ENCODE peak calls at places on chromosomes 1 and 21, in six cellular contexts. H is HCT116, Q is H1, V is K562, M is GM12878, A is HepG2. N is an unnamed sample.
A peak's percentile ranks its signal among the peaks of the same experiment; 100 is the strongest.

GRCh38 chr1:21673277-21673780 is 4.2 kb upstream of the RAP1GAP start:
- DNase-seq in H (no peak), Q (peak; percentile 45), V (no peak), M (no peak), A (no peak), N (no peak)

GRCh38 chr21:42424848-42425602 is 21.3 kb downstream of the UBASH3A start:
- DNase-seq in H (no peak), Q (no peak), V (no peak), M (no peak), A (no peak), N (no peak)

GRCh38 chr1:49651136-49651535 is 372.6 kb downstream of the AGBL4 start:
- DNase-seq in H (no peak), Q (no peak), V (no peak), M (no peak), A (no peak), N (peak; percentile 40)

GRCh38 chr1:198101716-198102453 is 54.9 kb upstream of the NEK7 start:
- DNase-seq in H (no peak), Q (no peak), V (no peak), M (no peak), A (no peak), N (no peak)

GRCh38 chr1:150476754-150477153 is 10.5 kb upstream of the TARS2 start:
- DNase-seq in H (no peak), Q (no peak), V (no peak), M (no peak), A (no peak), N (no peak)

GRCh38 chr1:226135059-226135651 is 51.4 kb downstream of the ACBD3 start:
- DNase-seq in H (no peak), Q (peak; percentile 52), V (no peak), M (no peak), A (peak; percentile 50), N (no peak)

GRCh38 chr1:158002022-158002629 is 8.7 kb downstream of the KIRREL1 start:
- DNase-seq in H (no peak), Q (no peak), V (no peak), M (no peak), A (no peak), N (no peak)

GRCh38 chr1:244992833-244993232 is 128.5 kb upstream of the HNRNPU start:
- DNase-seq in H (no peak), Q (no peak), V (no peak), M (no peak), A (no peak), N (no peak)

GRCh38 chr1:233520510-233521191 is 93.3 kb upstream of the KCNK1 start:
- DNase-seq in H (peak; percentile 68), Q (no peak), V (no peak), M (no peak), A (no peak), N (no peak)

GRCh38 chr1:6003568-6004411 is 11.6 kb upstream of the NPHP4 start:
- DNase-seq in H (no peak), Q (no peak), V (no peak), M (no peak), A (peak; percentile 82), N (no peak)

GRCh38 chr1:58909162-58909560 is 125.3 kb upstream of the JUN start:
- DNase-seq in H (no peak), Q (no peak), V (no peak), M (no peak), A (no peak), N (no peak)

GRCh38 chr21:15564907-15565306 is 164.9 kb upstream of the USP25 start:
- DNase-seq in H (no peak), Q (no peak), V (no peak), M (no peak), A (no peak), N (no peak)

GRCh38 chr1:6912507-6912906 is 127.3 kb downstream of the CAMTA1 start:
- DNase-seq in H (no peak), Q (no peak), V (peak; percentile 76), M (no peak), A (no peak), N (no peak)

GRCh38 chr1:68460935-68461334 is 11.2 kb upstream of the RPE65 start:
- DNase-seq in H (no peak), Q (no peak), V (no peak), M (no peak), A (no peak), N (no peak)

GRCh38 chr1:97488505-97488904 is 432.3 kb downstream of the DPYD start:
- DNase-seq in H (no peak), Q (no peak), V (no peak), M (no peak), A (no peak), N (no peak)

GRCh38 chr1:182616130-182617074 is 12.2 kb upstream of the RGS16 start:
- DNase-seq in H (no peak), Q (peak; percentile 70), V (no peak), M (peak; percentile 93), A (no peak), N (peak; percentile 84)

GRCh38 chr1:159197767-159198557 is 6.7 kb upstream of the ACKR1 start:
- DNase-seq in H (peak; percentile 57), Q (peak; percentile 89), V (peak; percentile 70), M (no peak), A (peak; percentile 46), N (peak; percentile 88)

GRCh38 chr1:40351124-40351523 is 22.4 kb upstream of the SMAP2 start:
- DNase-seq in H (no peak), Q (no peak), V (no peak), M (no peak), A (no peak), N (no peak)

GRCh38 chr1:187985897-187986654 is 1157.3 kb downstream of the PLA2G4A start:
- DNase-seq in H (no peak), Q (no peak), V (no peak), M (peak; percentile 48), A (no peak), N (no peak)

GRCh38 chr1:25729045-25729444 is 70.9 kb upstream of the SELENON start:
- DNase-seq in H (no peak), Q (no peak), V (no peak), M (no peak), A (no peak), N (no peak)

GRCh38 chr1:228810855-228811654 is 75.8 kb downstream of the RHOU start:
- DNase-seq in H (no peak), Q (peak; percentile 27), V (no peak), M (no peak), A (no peak), N (peak; percentile 52)

GRCh38 chr1:111270781-111271463 is 19.7 kb upstream of the CHIA start:
- DNase-seq in H (no peak), Q (peak; percentile 72), V (no peak), M (no peak), A (no peak), N (no peak)

GRCh38 chr1:89660086-89660946 is 27.4 kb downstream of the LRRC8C start:
- DNase-seq in H (no peak), Q (no peak), V (no peak), M (no peak), A (no peak), N (no peak)

DNA sequence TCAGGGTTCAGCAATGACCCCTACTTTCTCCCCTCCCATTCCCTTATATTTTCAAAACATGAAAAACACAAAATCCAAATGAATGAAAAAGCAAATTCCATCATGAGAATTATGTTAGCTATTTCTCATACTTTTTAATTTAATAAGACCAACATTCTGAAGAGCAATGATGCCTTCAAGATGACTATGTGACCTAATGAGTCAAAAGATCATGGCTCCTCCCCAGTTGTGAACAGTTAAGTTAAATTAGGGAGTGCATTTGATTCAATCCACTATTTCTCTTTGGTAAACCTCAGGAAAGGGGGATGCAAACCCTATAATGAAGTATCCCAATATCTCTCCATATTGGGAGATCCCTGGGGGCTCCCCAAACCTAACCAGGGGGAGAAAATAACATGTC is 36.5 kb downstream of the PUM1 start:
- DNase-seq in H (no peak), Q (no peak), V (no peak), M (no peak), A (no peak), N (no peak)
- TF ChIP-seq YY1 in H (no peak), Q (no peak), V (no peak), M (no peak), A (no peak), N (no peak)

DNA sequence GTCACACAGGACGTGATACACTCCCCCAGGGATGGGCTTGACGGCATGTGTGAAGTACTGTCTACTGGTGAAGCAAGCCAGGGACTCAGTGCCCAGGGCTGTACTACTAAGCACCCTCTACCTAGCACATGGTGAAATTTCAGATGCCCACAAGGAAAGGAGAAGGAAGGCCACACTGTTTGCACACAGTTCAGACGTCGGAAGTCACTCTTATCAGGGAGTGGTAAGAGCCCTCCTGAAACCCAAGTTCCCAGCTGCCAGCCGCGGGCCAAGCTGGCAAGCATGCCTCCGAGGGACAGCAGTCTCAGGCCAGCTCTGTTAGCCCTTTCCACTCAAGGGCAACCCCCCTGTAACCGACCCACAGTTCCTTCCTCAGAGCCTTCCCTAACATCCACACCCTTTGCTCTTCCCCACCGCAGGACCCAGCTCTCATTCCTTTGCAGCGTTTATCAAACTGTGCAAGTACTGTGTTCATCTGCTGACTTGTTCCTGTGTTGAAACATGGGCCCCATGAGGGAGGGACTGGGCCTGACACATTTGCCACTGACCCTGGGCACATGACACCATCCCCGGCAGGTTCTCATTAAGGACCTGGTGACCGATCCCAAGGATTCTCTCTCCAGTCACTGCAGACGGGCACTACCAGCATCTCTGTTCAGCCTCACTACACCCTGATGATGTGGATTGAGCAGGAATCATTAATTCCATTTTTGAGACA is 58.5 kb downstream of the SLC66A1 start:
- DNase-seq in H (no peak), Q (no peak), V (no peak), M (no peak), A (no peak), N (no peak)
- TF ChIP-seq YY1 in H (no peak), Q (no peak), V (no peak), M (no peak), A (no peak), N (no peak)

DNA sequence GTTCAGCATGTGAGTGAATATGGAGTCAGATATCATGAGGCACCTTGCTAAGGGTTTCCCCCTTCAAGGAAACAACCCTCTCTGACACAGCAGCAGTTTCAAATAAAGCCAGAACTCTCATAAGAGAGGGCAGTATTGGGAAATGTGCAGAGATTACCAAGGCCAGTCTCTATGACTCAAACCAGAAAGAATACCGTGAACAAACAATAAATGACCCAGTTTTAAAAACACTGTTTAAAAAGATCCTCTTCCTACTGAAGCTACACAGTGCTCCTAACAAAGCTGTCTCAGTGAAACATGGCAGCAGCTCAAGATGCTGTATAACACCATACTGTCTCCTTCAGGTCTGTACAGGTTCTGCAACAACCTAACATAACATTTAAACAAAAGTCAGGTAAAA is 102.6 kb downstream of the KIAA0319L start:
- DNase-seq in H (no peak), Q (no peak), V (no peak), M (no peak), A (peak; percentile 23), N (no peak)
- TF ChIP-seq YY1 in H (no peak), Q (no peak), V (no peak), M (no peak), A (no peak), N (no peak)

DNA sequence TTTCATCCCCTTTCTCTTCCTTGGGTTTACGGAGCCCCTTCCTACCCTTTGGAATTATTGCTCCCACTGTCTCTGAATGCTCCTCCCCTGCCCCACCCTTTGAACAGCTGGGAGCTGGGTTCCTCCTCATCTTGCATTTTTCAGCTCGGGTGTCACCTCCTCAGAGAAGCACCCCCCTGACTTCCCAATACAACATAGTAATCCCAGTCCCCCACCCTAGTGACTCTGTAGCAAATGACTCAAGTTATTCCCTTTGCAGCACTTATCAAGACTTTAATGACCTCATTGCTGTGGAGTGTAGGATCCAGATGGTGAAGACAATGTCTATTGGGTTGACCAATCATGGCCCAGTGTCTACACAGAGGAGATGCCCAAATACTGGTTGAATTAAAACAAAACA is 8.9 kb upstream of the VWA5B1 start:
- DNase-seq in H (no peak), Q (no peak), V (no peak), M (no peak), A (no peak), N (peak; percentile 16)
- TF ChIP-seq YY1 in H (no peak), Q (no peak), V (no peak), M (no peak), A (no peak), N (no peak)

N was measured in NT2/D1.